ENCODE peak calls at places on chromosomes 16 and 17, in ten cellular contexts. K, Q, T, Z, Y, H, J, I, D and M are unnamed samples.

GRCh38 chr17:72609501-72609900 is 483.0 kb downstream of the SLC39A11 start:
- DNase-seq in Y (no peak), K (no peak), T (no peak), J (no peak), Q (peak; percentile 52), Z (no peak), I (no peak), H (no peak), D (no peak), M (no peak)

GRCh38 chr16:28572659-28573510 is 19.2 kb downstream of the SGF29 start:
- DNase-seq in Q (no peak), T (peak; percentile 60), K (peak; percentile 65), I (peak; percentile 31), Y (peak; percentile 74), Z (no peak), J (no peak), H (no peak), D (no peak), M (no peak)

GRCh38 chr17:18201108-18201507 is 17.5 kb downstream of the ALKBH5 start:
- DNase-seq in K (no peak), D (no peak), Y (no peak), T (no peak), Z (no peak), I (no peak), Q (no peak), J (no peak), H (no peak), M (no peak)

GRCh38 chr17:67374329-67375053 is 2.6 kb upstream of the PITPNC1 start:
- DNase-seq in Q (peak; percentile 81), Z (peak; percentile 84), J (peak; percentile 53), D (peak; percentile 93), H (peak; percentile 88), I (peak; percentile 88), T (peak; percentile 89), Y (peak; percentile 95), K (peak; percentile 94), M (peak; percentile 88)

GRCh38 chr16:48497932-48498760 is 111.8 kb downstream of the N4BP1 start:
- DNase-seq in J (no peak), Q (no peak), I (no peak), D (no peak), H (no peak), Y (no peak), K (peak; percentile 57), T (no peak), Z (no peak), M (no peak)

GRCh38 chr17:4143563-4144410 is 790 bp downstream of the CYB5D2 start:
- DNase-seq in Q (peak; percentile 92), H (peak; percentile 85), J (peak; percentile 69), Y (peak; percentile 96), K (peak; percentile 93), Z (peak; percentile 91), D (peak; percentile 95), T (peak; percentile 92), I (peak; percentile 89), M (peak; percentile 77)

GRCh38 chr17:77828749-77829539 is 129.6 kb upstream of the TNRC6C start:
- DNase-seq in Y (no peak), T (no peak), D (peak; percentile 36), Z (no peak), H (no peak), J (no peak), K (no peak), I (no peak), Q (no peak), M (no peak)

GRCh38 chr16:82832861-82833260 is 206.1 kb downstream of the CDH13 start:
- DNase-seq in H (no peak), I (no peak), Y (peak; percentile 46), D (no peak), J (no peak), Q (peak; percentile 81), Z (no peak), K (no peak), T (no peak), M (no peak)

GRCh38 chr16:2535644-2536021 is 2.2 kb upstream of the PDPK1 start:
- DNase-seq in D (peak; percentile 69), Y (no peak), I (no peak), H (no peak), J (no peak), K (no peak), Z (no peak), Q (peak; percentile 63), T (no peak), M (no peak)

GRCh38 chr17:78110363-78111011 is 18.1 kb downstream of the TMC6 start:
- DNase-seq in D (no peak), T (peak; percentile 42), J (no peak), H (no peak), Q (no peak), I (no peak), Y (no peak), K (no peak), Z (no peak), M (no peak)

GRCh38 chr17:82247856-82248671 is 19.2 kb downstream of the SLC16A3 start:
- DNase-seq in I (no peak), H (no peak), D (peak; percentile 52), Q (no peak), T (no peak), J (no peak), Y (no peak), Z (no peak), K (no peak), M (no peak)

GRCh38 chr16:56941856-56942331 is 10.0 kb downstream of the HERPUD1 start:
- DNase-seq in Y (no peak), H (no peak), J (no peak), Q (no peak), K (no peak), I (no peak), D (no peak), Z (no peak), T (no peak), M (no peak)

GRCh38 chr16:75309156-75309555 is 57.7 kb upstream of the BCAR1 start:
- DNase-seq in J (no peak), Y (no peak), D (no peak), K (no peak), Z (no peak), Q (no peak), H (no peak), T (no peak), I (no peak), M (no peak)

GRCh38 chr16:9658157-9658556 is 524.1 kb downstream of the GRIN2A start:
- DNase-seq in K (peak; percentile 28), Y (no peak), I (no peak), J (no peak), D (no peak), Z (no peak), Q (no peak), T (no peak), H (no peak), M (no peak)

GRCh38 chr16:705748-706188 is at the start of gene FBXL16:
- DNase-seq in D (no peak), H (peak; percentile 79), K (no peak), I (no peak), J (no peak), T (no peak), Q (no peak), Z (no peak), Y (peak; percentile 66), M (no peak)

GRCh38 chr16:89506791-89507191 is 1.4 kb upstream of the SPG7 start:
- DNase-seq in D (no peak), K (no peak), J (no peak), H (no peak), Y (no peak), Q (peak; percentile 23), Z (no peak), T (no peak), I (no peak), M (no peak)

GRCh38 chr16:17362191-17362590 is 108.6 kb downstream of the XYLT1 start:
- DNase-seq in I (no peak), Z (no peak), J (no peak), H (peak; percentile 39), T (no peak), Y (no peak), Q (no peak), D (no peak), K (no peak), M (no peak)

GRCh38 chr16:70746708-70747424 is 54.1 kb downstream of the VAC14 start:
- DNase-seq in I (no peak), Z (peak; percentile 14), T (peak; percentile 50), J (no peak), Y (no peak), Q (peak; percentile 92), D (peak; percentile 85), K (peak; percentile 87), H (no peak), M (no peak)

GRCh38 chr17:15883617-15884111 is 61.3 kb upstream of the ADORA2B start:
- DNase-seq in Q (peak; percentile 85), J (no peak), Z (no peak), T (no peak), Y (no peak), I (no peak), D (no peak), H (no peak), K (no peak), M (no peak)

GRCh38 chr17:59244081-59244480 is 23.8 kb downstream of the GDPD1 start:
- DNase-seq in Z (no peak), T (no peak), K (no peak), Q (no peak), Y (no peak), D (no peak), H (no peak), I (no peak), J (no peak), M (no peak)